ENCODE peak calls at places on chromosome 22, in ten cellular contexts. Y is neural progenitor cell, X is heart left ventricle, M is right atrium auricular region, H is fibroblast of the aortic adventitia, J is foreskin fibroblast, B is choroid plexus epithelial cell, Q is fibroblast of lung, I is GM23248, N is fibroblast of pulmonary artery. P is an unnamed sample.

GRCh38 chr22:28973352-28973751 is 88.3 kb downstream of the C22orf31 start:
- DNase-seq in Y (no peak), X (no peak), M (no peak), H (no peak), J (peak), B (no peak), Q (no peak), I (no peak), N (no peak), P (no peak)

GRCh38 chr22:46636221-46637002 is 16.2 kb downstream of the GRAMD4 start:
- DNase-seq in Y (peak), X (no peak), M (no peak), H (no peak), J (no peak), B (no peak), Q (no peak), I (peak), N (no peak), P (no peak)

GRCh38 chr22:43526117-43526655 is 114.4 kb downstream of the MPPED1 start:
- DNase-seq in Y (no peak), X (no peak), M (no peak), H (no peak), J (no peak), B (no peak), Q (no peak), I (no peak), N (no peak), P (no peak)

GRCh38 chr22:22380098-22381030 is 128.2 kb downstream of the ZNF280B start:
- DNase-seq in Y (peak), X (no peak), M (no peak), H (no peak), J (no peak), B (no peak), Q (no peak), I (peak), N (no peak), P (no peak)

GRCh38 chr22:48021946-48022345 is 1259.5 kb downstream of the TBC1D22A start:
- DNase-seq in Y (peak), X (no peak), M (no peak), H (no peak), J (no peak), B (no peak), Q (no peak), I (no peak), N (no peak), P (no peak)

GRCh38 chr22:42662114-42663021 is 13.2 kb upstream of the CYB5R3 start:
- DNase-seq in Y (peak), X (peak), M (peak), H (peak), J (no peak), B (peak), Q (peak), I (peak), N (peak), P (peak)

GRCh38 chr22:44050766-44051747 is 27.0 kb downstream of the PARVB start:
- DNase-seq in Y (no peak), X (no peak), M (no peak), H (no peak), J (no peak), B (no peak), Q (no peak), I (no peak), N (no peak), P (no peak)

GRCh38 chr22:23410411-23410810 is 169.7 kb downstream of the IGLL1 start:
- DNase-seq in Y (no peak), X (no peak), M (no peak), H (no peak), J (no peak), B (no peak), Q (no peak), I (no peak), N (no peak), P (no peak)

GRCh38 chr22:37052386-37053309 is 1.1 kb downstream of the KCTD17 start:
- DNase-seq in Y (no peak), X (no peak), M (no peak), H (no peak), J (no peak), B (no peak), Q (no peak), I (no peak), N (no peak), P (no peak)

GRCh38 chr22:36756031-36756430 is 19.9 kb downstream of the IFT27 start:
- DNase-seq in Y (no peak), X (no peak), M (no peak), H (no peak), J (no peak), B (no peak), Q (no peak), I (no peak), N (no peak), P (no peak)

GRCh38 chr22:23689414-23689813 is 1.4 kb upstream of the RGL4 start:
- DNase-seq in Y (no peak), X (no peak), M (no peak), H (no peak), J (no peak), B (no peak), Q (no peak), I (no peak), N (no peak), P (no peak)

GRCh38 chr22:41574847-41575381 is 14.1 kb downstream of the CSDC2 start:
- DNase-seq in Y (no peak), X (peak), M (peak), H (no peak), J (no peak), B (no peak), Q (peak), I (peak), N (no peak), P (no peak)

GRCh38 chr22:43275545-43275981 is 67.6 kb downstream of the SCUBE1 start:
- DNase-seq in Y (peak), X (no peak), M (no peak), H (peak), J (no peak), B (peak), Q (no peak), I (no peak), N (peak), P (no peak)

GRCh38 chr22:42688241-42688913 is 32.3 kb downstream of the A4GALT start:
- DNase-seq in Y (peak), X (peak), M (peak), H (peak), J (peak), B (peak), Q (peak), I (peak), N (peak), P (peak)

GRCh38 chr22:29716814-29717213 is 3.0 kb upstream of the CABP7 start:
- DNase-seq in Y (peak), X (peak), M (no peak), H (peak), J (peak), B (peak), Q (peak), I (peak), N (peak), P (peak)

GRCh38 chr22:41052661-41053490 is 39.5 kb upstream of the EP300 start:
- DNase-seq in Y (no peak), X (no peak), M (no peak), H (peak), J (peak), B (peak), Q (peak), I (peak), N (peak), P (peak)

GRCh38 chr22:43777204-43777671 is 34.9 kb downstream of the EFCAB6 start:
- DNase-seq in Y (no peak), X (no peak), M (no peak), H (peak), J (peak), B (peak), Q (peak), I (peak), N (peak), P (peak)

GRCh38 chr22:37556750-37557149 is 3.5 kb upstream of the CDC42EP1 start:
- DNase-seq in Y (peak), X (no peak), M (no peak), H (no peak), J (no peak), B (no peak), Q (no peak), I (no peak), N (no peak), P (no peak)

GRCh38 chr22:31229402-31230140 is 17.5 kb downstream of the LIMK2 start:
- DNase-seq in Y (peak), X (peak), M (peak), H (peak), J (no peak), B (peak), Q (peak), I (peak), N (peak), P (peak)

GRCh38 chr22:42077486-42078125 is 1.9 kb upstream of the SMDT1 start:
- DNase-seq in Y (no peak), X (no peak), M (no peak), H (no peak), J (no peak), B (no peak), Q (no peak), I (no peak), N (no peak), P (no peak)

GRCh38 chr22:21991309-21991596 is 8.7 kb upstream of the TOP3B start:
- DNase-seq in Y (no peak), X (no peak), M (no peak), H (no peak), J (no peak), B (no peak), Q (no peak), I (no peak), N (no peak), P (no peak)

GRCh38 chr22:21778705-21779363 is 43.2 kb upstream of the YPEL1 start:
- DNase-seq in Y (no peak), X (no peak), M (no peak), H (peak), J (peak), B (peak), Q (peak), I (peak), N (peak), P (peak)

GRCh38 chr22:31089101-31090100 is 8.3 kb downstream of the SMTN start:
- DNase-seq in Y (peak), X (no peak), M (no peak), H (peak), J (no peak), B (peak), Q (peak), I (peak), N (peak), P (peak)

GRCh38 chr22:44276706-44277403 is 35.9 kb downstream of the SHISAL1 start:
- DNase-seq in Y (peak), X (no peak), M (no peak), H (no peak), J (no peak), B (no peak), Q (no peak), I (no peak), N (no peak), P (no peak)

GRCh38 chr22:48950151-48950915 is 877.3 kb downstream of the BRD1 start:
- DNase-seq in Y (no peak), X (no peak), M (peak), H (no peak), J (no peak), B (no peak), Q (no peak), I (no peak), N (no peak), P (no peak)

GRCh38 chr22:37626144-37626543 is 13.3 kb upstream of the SH3BP1 start:
- DNase-seq in Y (no peak), X (peak), M (peak), H (peak), J (no peak), B (peak), Q (peak), I (no peak), N (peak), P (no peak)

GRCh38 chr22:48055827-48056226 is 1293.4 kb downstream of the TBC1D22A start:
- DNase-seq in Y (no peak), X (no peak), M (no peak), H (no peak), J (no peak), B (no peak), Q (no peak), I (no peak), N (no peak), P (no peak)

DNA sequence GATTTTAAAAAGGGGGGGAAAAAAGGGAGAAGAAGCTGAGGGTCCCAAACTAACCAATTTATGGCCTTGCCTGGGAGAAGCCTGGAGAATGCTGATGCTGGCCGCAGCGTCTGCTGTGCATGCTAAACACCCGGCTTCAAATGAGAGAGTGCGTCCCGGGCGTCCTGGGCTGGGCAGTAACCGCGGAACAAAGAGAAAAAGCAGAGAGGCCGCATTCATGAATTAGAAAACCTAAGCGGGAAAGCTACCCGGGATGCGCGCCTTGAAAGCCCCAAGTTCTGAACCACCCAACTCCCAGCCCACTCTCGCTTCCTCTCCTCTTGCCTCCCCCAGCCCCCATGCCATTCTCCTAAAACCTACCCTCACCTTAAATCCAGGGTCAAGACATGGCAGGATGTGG is 6.5 kb downstream of the MN1 start:
- DNase-seq in Y (peak), X (no peak), M (no peak), H (no peak), J (no peak), B (no peak), Q (no peak), I (peak), N (no peak), P (no peak)
- H3K4me3 ChIP-seq in Y (peak), X (peak), M (peak), H (peak), J (no peak), B (no peak), Q (peak), I (peak), N (peak), P (peak)

GRCh38 chr22:19132153-19132552 is 1.0 kb downstream of the TSSK2 start:
- DNase-seq in Y (no peak), X (no peak), M (no peak), H (no peak), J (no peak), B (no peak), Q (no peak), I (no peak), N (no peak), P (no peak)
- H3K4me3 ChIP-seq in Y (no peak), X (no peak), M (no peak), H (no peak), J (no peak), B (no peak), Q (no peak), I (no peak), N (no peak), P (no peak)

DNA sequence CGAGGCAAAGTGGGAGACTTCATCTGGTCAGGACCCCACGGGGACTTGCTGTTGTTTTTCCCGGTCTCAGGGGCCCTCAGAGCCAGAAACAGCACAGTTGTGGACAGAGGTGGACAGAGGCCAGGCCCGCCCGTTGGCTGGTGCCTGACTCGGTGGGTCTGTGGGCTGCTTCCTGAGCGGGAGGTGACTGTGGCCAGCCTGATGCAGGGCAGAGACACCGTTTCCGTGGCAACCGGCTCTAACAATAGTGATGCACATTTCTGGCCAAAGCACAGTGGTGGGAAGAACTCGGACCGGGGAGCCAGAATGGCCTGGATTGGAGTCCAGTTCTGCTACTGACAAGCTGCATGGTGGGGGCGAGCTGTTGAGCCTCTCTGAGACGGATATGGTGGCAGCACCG is 58.7 kb upstream of the ATXN10 start:
- DNase-seq in Y (peak), X (no peak), M (no peak), H (peak), J (no peak), B (no peak), Q (no peak), I (peak), N (peak), P (peak)
- H3K4me3 ChIP-seq in Y (no peak), X (peak), M (peak), H (no peak), J (peak), B (peak), Q (no peak), I (peak), N (peak), P (no peak)

GRCh38 chr22:39931271-39931670 is 28.9 kb upstream of the TMA7B start:
- DNase-seq in Y (no peak), X (no peak), M (no peak), H (no peak), J (no peak), B (no peak), Q (no peak), I (no peak), N (no peak), P (no peak)
- H3K4me3 ChIP-seq in Y (no peak), X (no peak), M (no peak), H (no peak), J (no peak), B (no peak), Q (no peak), I (no peak), N (no peak), P (no peak)

GRCh38 chr22:24830205-24830979 is 24.4 kb downstream of the SGSM1 start:
- DNase-seq in Y (peak), X (no peak), M (no peak), H (no peak), J (no peak), B (no peak), Q (no peak), I (no peak), N (no peak), P (no peak)

GRCh38 chr22:24831678-24832077 is 25.7 kb downstream of the SGSM1 start:
- DNase-seq in Y (no peak), X (no peak), M (no peak), H (no peak), J (no peak), B (no peak), Q (no peak), I (no peak), N (no peak), P (no peak)

GRCh38 chr22:24836282-24836681 is 30.3 kb downstream of the SGSM1 start:
- DNase-seq in Y (no peak), X (no peak), M (no peak), H (no peak), J (no peak), B (peak), Q (peak), I (no peak), N (peak), P (no peak)

GRCh38 chr22:24834845-24835570 is 29.0 kb downstream of the SGSM1 start:
- DNase-seq in Y (peak), X (no peak), M (no peak), H (no peak), J (no peak), B (peak), Q (peak), I (peak), N (peak), P (no peak)

DNA sequence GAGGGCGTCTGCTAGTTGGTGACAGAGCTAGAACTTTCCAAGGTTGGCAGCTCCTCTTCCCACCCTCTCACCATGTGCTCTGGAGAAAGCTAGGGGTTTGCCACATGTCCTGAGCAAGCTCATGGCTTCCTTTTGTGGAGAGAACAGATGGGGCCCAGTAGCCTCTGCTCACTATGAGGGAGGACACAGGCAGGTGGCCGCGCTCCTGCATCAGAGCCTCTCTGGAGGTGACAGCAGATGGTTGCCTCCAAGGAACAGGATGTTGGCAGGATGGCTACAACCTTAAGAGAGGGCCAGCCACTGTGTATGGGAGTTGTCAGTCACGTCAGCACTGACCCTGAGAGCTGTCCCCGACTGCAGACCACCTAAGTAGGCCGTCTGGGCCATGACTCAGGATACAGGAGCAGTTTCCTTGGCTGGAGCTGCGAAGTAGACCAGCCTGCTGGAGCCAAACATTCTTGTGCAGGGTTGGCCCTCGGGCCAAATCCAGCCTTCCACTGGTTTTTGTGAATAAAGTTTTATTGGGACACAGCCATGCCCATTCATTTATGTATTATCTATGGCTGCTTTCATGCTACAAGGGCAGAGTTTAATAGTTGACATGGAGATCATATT is 28.0 kb downstream of the SGSM1 start:
- DNase-seq in Y (no peak), X (no peak), M (no peak), H (no peak), J (no peak), B (no peak), Q (no peak), I (no peak), N (no peak), P (no peak)
- H3K4me3 ChIP-seq in Y (no peak), X (no peak), M (no peak), H (no peak), J (no peak), B (no peak), Q (no peak), I (no peak), N (no peak), P (no peak)

GRCh38 chr22:17769013-17769715 is 5.1 kb downstream of the BID start:
- DNase-seq in Y (no peak), X (no peak), M (no peak), H (no peak), J (no peak), B (no peak), Q (no peak), I (no peak), N (no peak), P (no peak)
- H3K4me3 ChIP-seq in Y (no peak), X (no peak), M (no peak), H (no peak), J (no peak), B (no peak), Q (no peak), I (no peak), N (no peak), P (no peak)

DNA sequence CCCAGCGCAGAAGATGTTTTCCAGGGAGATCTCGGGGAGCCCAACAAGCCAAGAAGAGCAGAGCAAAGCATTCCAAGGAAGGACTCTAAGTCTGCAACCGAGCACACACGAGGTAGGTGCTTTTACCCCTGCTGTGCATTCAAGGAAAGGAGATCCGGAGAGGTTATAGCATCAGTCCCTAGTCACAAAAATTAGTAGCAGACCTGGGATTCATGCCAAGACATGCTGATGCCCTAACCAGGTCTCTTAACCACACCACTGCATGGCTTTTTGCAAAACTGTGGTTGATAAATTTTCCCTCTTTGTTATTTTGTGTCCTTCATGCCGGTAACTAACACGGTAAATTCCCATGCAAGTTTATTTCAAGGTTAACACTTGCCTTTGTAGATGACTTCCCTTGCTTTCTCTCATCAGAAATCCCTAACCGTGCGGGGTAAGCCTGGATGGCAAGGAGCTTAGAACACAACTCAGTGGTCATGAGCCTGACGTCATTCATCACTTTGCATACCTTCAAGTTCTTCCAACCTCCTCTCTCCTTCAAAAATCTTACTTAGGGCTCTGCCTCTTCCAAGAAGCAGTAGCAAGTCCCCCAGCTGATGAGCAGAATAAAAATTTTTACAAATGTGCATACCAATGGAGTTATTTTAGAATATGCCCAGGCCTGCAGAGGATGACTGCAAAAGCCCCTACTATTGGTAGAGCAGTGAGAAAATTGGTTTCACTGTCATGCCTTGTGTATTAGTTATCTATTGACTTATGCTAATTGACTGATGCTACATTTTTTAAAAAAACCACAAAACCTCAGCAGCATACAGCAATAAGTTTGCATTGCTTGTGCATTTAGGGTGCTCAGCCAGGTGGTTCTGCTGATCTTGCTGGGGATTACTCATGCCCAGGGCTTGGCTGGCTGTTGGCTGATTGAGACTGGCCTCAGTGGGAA is 465.1 kb downstream of the MN1 start:
- DNase-seq in Y (no peak), X (no peak), M (no peak), H (no peak), J (no peak), B (no peak), Q (no peak), I (no peak), N (no peak), P (peak)
- H3K4me3 ChIP-seq in Y (no peak), X (no peak), M (no peak), H (no peak), J (no peak), B (no peak), Q (no peak), I (no peak), N (no peak), P (no peak)